ENCODE peak calls at places on chromosomes 2 and 18, in four cellular contexts. N, K, W and S are unnamed samples.
A peak's percentile ranks its signal among the peaks of the same experiment; 100 is the strongest.

GRCh38 chr2:238787507-238787906 is 60.4 kb upstream of the TWIST2 start:
- DNase-seq in N (no peak), K (no peak), W (no peak), S (no peak)

GRCh38 chr18:12857991-12858544 is 26.0 kb downstream of the PTPN2 start:
- DNase-seq in K (no peak), N (no peak), W (no peak), S (no peak)

GRCh38 chr2:173588931-173589369 is 234.3 kb downstream of the CDCA7 start:
- DNase-seq in K (no peak), N (no peak), W (no peak), S (no peak)

GRCh38 chr2:201470821-201471731 is 19.5 kb downstream of the STRADB start:
- DNase-seq in N (peak; percentile 22), K (no peak), W (no peak), S (no peak)

GRCh38 chr2:239529313-239530015 is 128.6 kb upstream of the HDAC4 start:
- DNase-seq in K (no peak), W (no peak), N (no peak), S (no peak)

GRCh38 chr2:190853659-190854386 is 26.8 kb upstream of the GLS start:
- DNase-seq in W (no peak), K (no peak), N (no peak), S (no peak)

GRCh38 chr18:32383040-32383819 is 87.5 kb downstream of the GAREM1 start:
- DNase-seq in K (no peak), N (no peak), W (no peak), S (no peak)

GRCh38 chr18:30763913-30764350 is 278.6 kb downstream of the DSC3 start:
- DNase-seq in W (no peak), K (no peak), N (no peak), S (no peak)

GRCh38 chr2:3290655-3291054 is 87.0 kb downstream of the EIPR1 start:
- DNase-seq in N (no peak), W (peak; percentile 10), K (no peak), S (no peak)

GRCh38 chr2:14137643-14138042 is 494.9 kb upstream of the LRATD1 start:
- DNase-seq in N (no peak), K (no peak), W (no peak), S (no peak)

GRCh38 chr2:75466708-75467311 is 93.9 kb downstream of the EVA1A start:
- DNase-seq in K (no peak), N (no peak), W (no peak), S (no peak)

GRCh38 chr2:53033416-53033815 is 734.2 kb upstream of the CHAC2 start:
- DNase-seq in W (no peak), N (no peak), K (no peak), S (no peak)

GRCh38 chr2:104790901-104791495 is 62.9 kb upstream of the POU3F3 start:
- DNase-seq in K (no peak), W (no peak), N (no peak), S (no peak)

GRCh38 chr2:195671563-195671962 is 14.5 kb downstream of the SLC39A10 start:
- DNase-seq in N (no peak), W (no peak), K (no peak), S (no peak)

GRCh38 chr18:32549248-32549842 is 78.7 kb upstream of the GAREM1 start:
- DNase-seq in N (peak; percentile 16), K (no peak), W (no peak), S (no peak)

GRCh38 chr2:55364189-55365055 is 55.2 kb downstream of the CCDC88A start:
- DNase-seq in N (no peak), K (no peak), W (peak; percentile 74), S (peak; percentile 3)

GRCh38 chr18:26901020-26901419 is 35.5 kb upstream of the AQP4 start:
- DNase-seq in K (no peak), W (no peak), N (no peak), S (no peak)

GRCh38 chr2:240946046-240946445 is 39.9 kb downstream of the CROCC2 start:
- DNase-seq in N (no peak), W (peak; percentile 8), K (peak; percentile 10), S (no peak)

GRCh38 chr2:90069290-90069894 is 1377.9 kb downstream of the RPIA start:
- DNase-seq in K (no peak), N (peak; percentile 16), W (no peak), S (no peak)

GRCh38 chr2:155223781-155224406 is 525.4 kb downstream of the KCNJ3 start:
- DNase-seq in W (no peak), K (no peak), N (no peak), S (no peak)

GRCh38 chr2:29047083-29047840 is 27.1 kb downstream of the PCARE start:
- DNase-seq in W (no peak), N (no peak), K (no peak), S (no peak)

GRCh38 chr2:29042581-29043075 is 31.7 kb downstream of the PCARE start:
- DNase-seq in W (no peak), K (no peak), N (no peak), S (no peak)

GRCh38 chr2:29050591-29050990 is 23.7 kb downstream of the PCARE start:
- DNase-seq in W (no peak), K (no peak), N (no peak), S (no peak)

GRCh38 chr2:29041161-29041660 is 33.1 kb downstream of the PCARE start:
- DNase-seq in N (no peak), K (no peak), W (no peak), S (no peak)

GRCh38 chr2:29046321-29046720 is 28.0 kb downstream of the PCARE start:
- DNase-seq in N (no peak), W (no peak), K (no peak), S (no peak)
- H3K27ac ChIP-seq in N (no peak overlapping the region), W (no peak overlapping the region), K (no peak overlapping the region), S (no peak overlapping the region)

GRCh38 chr2:56749152-56749752 is 565.5 kb downstream of the CCDC85A start:
- DNase-seq in W (no peak), N (no peak), K (no peak), S (no peak)

GRCh38 chr2:56741601-56742102 is 557.9 kb downstream of the CCDC85A start:
- DNase-seq in N (peak; percentile 13), K (no peak), W (peak; percentile 24), S (no peak)

GRCh38 chr2:56739421-56739820 is 555.6 kb downstream of the CCDC85A start:
- DNase-seq in N (no peak), W (no peak), K (no peak), S (no peak)

DNA sequence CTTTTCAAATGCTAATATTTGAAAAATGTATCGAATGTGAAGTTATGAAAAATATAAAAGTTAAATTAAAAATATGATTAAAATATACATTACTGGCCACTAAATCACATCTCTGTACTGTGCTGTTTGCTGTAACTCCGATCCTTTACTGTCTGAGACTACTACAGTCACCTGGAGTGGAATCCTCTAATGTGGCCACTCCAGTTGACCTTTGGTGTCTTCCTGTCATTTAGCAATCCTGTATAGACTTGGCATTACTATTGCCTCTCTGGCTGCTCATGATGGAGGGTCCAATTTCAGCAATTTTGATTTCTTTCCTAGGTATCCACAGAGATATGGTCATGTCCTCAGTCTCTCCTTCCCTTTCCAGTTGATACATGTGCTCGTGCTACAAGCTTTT is 560.0 kb downstream of the CCDC85A start:
- DNase-seq in K (no peak), N (no peak), W (no peak), S (no peak)
- H3K27ac ChIP-seq in K (no peak overlapping the region), N (no peak overlapping the region), W (no peak overlapping the region), S (no peak overlapping the region)

DNA sequence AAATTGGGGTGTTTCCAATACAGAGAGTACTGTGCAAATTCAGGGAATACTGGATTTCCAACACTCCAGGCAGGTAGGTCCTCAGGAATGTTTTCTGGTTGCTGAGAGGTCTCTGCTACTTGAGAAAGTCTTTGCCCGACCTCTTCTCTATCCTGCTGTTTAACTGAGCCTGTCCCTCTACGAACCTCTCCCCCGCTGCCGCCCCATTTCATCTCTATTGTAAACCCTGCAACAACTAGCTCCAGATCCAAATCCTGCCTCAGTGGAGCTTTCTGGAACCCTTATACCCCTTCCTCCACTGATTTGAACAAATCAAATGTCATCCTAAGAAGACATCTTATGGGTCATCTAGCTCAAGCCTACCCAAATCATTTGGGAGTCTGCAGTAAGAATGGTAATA is 1.3 kb downstream of the EIF4E2 start:
- DNase-seq in K (no peak), W (no peak), N (no peak), S (no peak)
- H3K27ac ChIP-seq in K (no peak overlapping the region), W (peak overlapping the region; percentile 94), N (peak overlapping the region; percentile 100), S (no peak overlapping the region)

DNA sequence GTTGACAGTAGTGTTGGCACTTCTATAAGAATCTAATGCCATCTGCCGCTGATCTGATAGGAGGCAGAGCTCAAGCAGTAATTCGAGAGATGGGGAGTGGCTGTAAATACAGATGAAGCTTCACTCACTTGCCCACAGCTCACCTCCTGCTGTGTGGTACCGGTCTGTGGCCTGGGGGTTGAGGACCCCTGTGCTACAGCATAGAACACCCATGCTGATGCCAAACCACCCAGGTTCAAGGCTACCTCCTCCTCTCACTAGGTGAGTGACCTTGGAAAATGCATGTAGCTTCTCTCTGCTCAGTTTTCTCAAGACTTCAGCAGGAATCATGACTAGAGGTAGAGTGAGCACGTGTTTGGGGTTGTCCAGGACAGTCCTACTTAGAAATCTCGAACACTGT is 263.4 kb downstream of the SH3BP4 start:
- DNase-seq in K (no peak), W (no peak), N (no peak), S (no peak)
- H3K27ac ChIP-seq in K (no peak overlapping the region), W (no peak overlapping the region), N (no peak overlapping the region), S (no peak overlapping the region)

DNA sequence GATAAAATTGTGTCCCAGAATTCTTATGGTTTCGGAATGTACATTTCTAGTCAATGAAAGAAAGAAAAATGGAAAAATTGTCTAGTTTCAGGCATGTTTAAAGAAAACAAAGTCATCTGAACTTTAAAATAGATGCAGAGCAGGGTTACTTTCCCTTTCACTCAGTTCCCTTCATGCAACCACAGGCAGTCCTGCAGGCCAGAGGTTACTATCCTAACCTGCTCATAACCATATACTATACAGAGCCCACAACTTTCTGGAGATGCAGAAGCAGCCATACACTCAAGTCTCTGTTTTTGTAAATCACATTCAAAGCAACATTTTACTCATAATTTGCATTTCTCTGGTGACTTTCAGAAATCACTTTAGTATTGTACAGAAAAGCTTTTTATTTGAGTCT is 690.3 kb downstream of the MBD2 start:
- DNase-seq in N (no peak), K (no peak), W (no peak), S (no peak)
- H3K27ac ChIP-seq in N (no peak overlapping the region), K (no peak overlapping the region), W (no peak overlapping the region), S (peak overlapping the region; percentile 82)